ENCODE peak calls at places on chromosome 5, in seven cellular contexts. One of them, this sample, is unnamed.

GRCh38 chr5:57174128-57174849 is 430 bp downstream of the GPBP1 start:
- DNase-seq in T-helper 9 cell: no peak
- DNase-seq in EH: peak
- DNase-seq in iPS-NIHi11: no peak
- DNase-seq in GF-D8: no peak
- DNase-seq in suprapubic skin: no peak
- DNase-seq in stimulated activated CD4-positive, alpha-beta T cell treated with anti-CD3 and anti-CD28 coated beads, Interleukin-12 subunit alpha, Interleukin-12 subunit beta, amount 100 ng/mL, for 48 hours: no peak
- DNase-seq in this sample: no peak

GRCh38 chr5:68444833-68445232 is 229.3 kb downstream of the PIK3R1 start:
- DNase-seq in GF-D8: no peak
- DNase-seq in iPS-NIHi11: no peak
- DNase-seq in T-helper 9 cell: no peak
- DNase-seq in stimulated activated CD4-positive, alpha-beta T cell treated with anti-CD3 and anti-CD28 coated beads, Interleukin-12 subunit alpha, Interleukin-12 subunit beta, amount 100 ng/mL, for 48 hours: no peak
- DNase-seq in suprapubic skin: no peak
- DNase-seq in EH: no peak
- DNase-seq in this sample: no peak

GRCh38 chr5:399296-400281 is 43.4 kb upstream of the EXOC3 start:
- DNase-seq in GF-D8: peak
- DNase-seq in T-helper 9 cell: no peak
- DNase-seq in iPS-NIHi11: peak
- DNase-seq in EH: peak
- DNase-seq in suprapubic skin: peak
- DNase-seq in stimulated activated CD4-positive, alpha-beta T cell treated with anti-CD3 and anti-CD28 coated beads, Interleukin-12 subunit alpha, Interleukin-12 subunit beta, amount 100 ng/mL, for 48 hours: no peak
- DNase-seq in this sample: peak

GRCh38 chr5:59380350-59380951 is 513.1 kb downstream of the PDE4D start:
- DNase-seq in GF-D8: peak
- DNase-seq in EH: peak
- DNase-seq in stimulated activated CD4-positive, alpha-beta T cell treated with anti-CD3 and anti-CD28 coated beads, Interleukin-12 subunit alpha, Interleukin-12 subunit beta, amount 100 ng/mL, for 48 hours: peak
- DNase-seq in suprapubic skin: no peak
- DNase-seq in T-helper 9 cell: no peak
- DNase-seq in iPS-NIHi11: peak
- DNase-seq in this sample: peak

GRCh38 chr5:146515473-146516150 is 378 bp downstream of the GPR151 start:
- DNase-seq in iPS-NIHi11: no peak
- DNase-seq in GF-D8: no peak
- DNase-seq in stimulated activated CD4-positive, alpha-beta T cell treated with anti-CD3 and anti-CD28 coated beads, Interleukin-12 subunit alpha, Interleukin-12 subunit beta, amount 100 ng/mL, for 48 hours: no peak
- DNase-seq in T-helper 9 cell: no peak
- DNase-seq in EH: peak
- DNase-seq in suprapubic skin: no peak
- DNase-seq in this sample: no peak

GRCh38 chr5:12772276-12772675 is 868.0 kb upstream of the CTNND2 start:
- DNase-seq in T-helper 9 cell: no peak
- DNase-seq in GF-D8: no peak
- DNase-seq in stimulated activated CD4-positive, alpha-beta T cell treated with anti-CD3 and anti-CD28 coated beads, Interleukin-12 subunit alpha, Interleukin-12 subunit beta, amount 100 ng/mL, for 48 hours: no peak
- DNase-seq in iPS-NIHi11: no peak
- DNase-seq in EH: no peak
- DNase-seq in suprapubic skin: no peak
- DNase-seq in this sample: no peak

GRCh38 chr5:17910318-17910717 is 276.1 kb downstream of the TAF11L14 start:
- DNase-seq in GF-D8: no peak
- DNase-seq in EH: no peak
- DNase-seq in iPS-NIHi11: no peak
- DNase-seq in stimulated activated CD4-positive, alpha-beta T cell treated with anti-CD3 and anti-CD28 coated beads, Interleukin-12 subunit alpha, Interleukin-12 subunit beta, amount 100 ng/mL, for 48 hours: no peak
- DNase-seq in T-helper 9 cell: no peak
- DNase-seq in suprapubic skin: no peak
- DNase-seq in this sample: peak

GRCh38 chr5:90793183-90793582 is 234.6 kb downstream of the ADGRV1 start:
- DNase-seq in suprapubic skin: no peak
- DNase-seq in iPS-NIHi11: no peak
- DNase-seq in GF-D8: no peak
- DNase-seq in stimulated activated CD4-positive, alpha-beta T cell treated with anti-CD3 and anti-CD28 coated beads, Interleukin-12 subunit alpha, Interleukin-12 subunit beta, amount 100 ng/mL, for 48 hours: no peak
- DNase-seq in T-helper 9 cell: no peak
- DNase-seq in EH: no peak
- DNase-seq in this sample: no peak

GRCh38 chr5:98201006-98201620 is 572.4 kb upstream of the RGMB start:
- DNase-seq in stimulated activated CD4-positive, alpha-beta T cell treated with anti-CD3 and anti-CD28 coated beads, Interleukin-12 subunit alpha, Interleukin-12 subunit beta, amount 100 ng/mL, for 48 hours: no peak
- DNase-seq in GF-D8: no peak
- DNase-seq in suprapubic skin: no peak
- DNase-seq in iPS-NIHi11: no peak
- DNase-seq in T-helper 9 cell: no peak
- DNase-seq in EH: peak
- DNase-seq in this sample: peak

GRCh38 chr5:37771731-37772130 is 68.1 kb downstream of the GDNF start:
- DNase-seq in EH: peak
- DNase-seq in T-helper 9 cell: no peak
- DNase-seq in iPS-NIHi11: no peak
- DNase-seq in stimulated activated CD4-positive, alpha-beta T cell treated with anti-CD3 and anti-CD28 coated beads, Interleukin-12 subunit alpha, Interleukin-12 subunit beta, amount 100 ng/mL, for 48 hours: no peak
- DNase-seq in suprapubic skin: no peak
- DNase-seq in GF-D8: no peak
- DNase-seq in this sample: peak

This sample was measured in IMR-90.